ENCODE peak calls at places on chromosomes 1 and 21, in four cellular contexts. O is body of pancreas, S is heart left ventricle, D is transverse colon. P is an unnamed sample.
A peak's percentile ranks its signal among the peaks of the same experiment; 100 is the strongest.

GRCh38 chr1:77776007-77776725 is 3.3 kb upstream of the MIGA1 start:
- DNase-seq in O (no peak), S (no peak), D (no peak), P (no peak)

GRCh38 chr1:40001456-40001855 is 39.1 kb upstream of the CAP1 start:
- DNase-seq in O (no peak), S (no peak), D (no peak), P (no peak)

GRCh38 chr1:11174271-11174942 is 14.7 kb upstream of the ANGPTL7 start:
- DNase-seq in O (no peak), S (no peak), D (no peak), P (no peak)

GRCh38 chr1:77614037-77614436 is 68.4 kb downstream of the ZZZ3 start:
- DNase-seq in O (no peak), S (no peak), D (no peak), P (no peak)

GRCh38 chr1:159459551-159459950 is 20.0 kb downstream of the OR10J1 start:
- DNase-seq in O (no peak), S (no peak), D (no peak), P (no peak)

GRCh38 chr1:209560529-209560928 is 23.0 kb upstream of the CAMK1G start:
- DNase-seq in O (no peak), S (no peak), D (no peak), P (no peak)

GRCh38 chr1:67889940-67890567 is 56.8 kb upstream of the GNG12 start:
- DNase-seq in O (no peak), S (no peak), D (no peak), P (no peak)

GRCh38 chr1:115669002-115669673 is 27.4 kb downstream of the VANGL1 start:
- DNase-seq in O (no peak), S (no peak), D (no peak), P (no peak)

GRCh38 chr1:59678809-59679228 is 135.9 kb upstream of the HOOK1 start:
- DNase-seq in O (no peak), S (no peak), D (no peak), P (no peak)

GRCh38 chr1:85581138-85581801 is 709 bp downstream of the CCN1 start:
- DNase-seq in O (peak; percentile 83), S (peak; percentile 86), D (peak; percentile 80), P (peak; percentile 77)

GRCh38 chr1:197781998-197782718 is 6.9 kb upstream of the DENND1B start:
- DNase-seq in O (no peak), S (no peak), D (no peak), P (no peak)

GRCh38 chr1:211420389-211420788 is 71.6 kb downstream of the RD3 start:
- DNase-seq in O (no peak), S (no peak), D (no peak), P (no peak)

GRCh38 chr1:178746345-178746744 is 21.3 kb downstream of the RALGPS2 start:
- DNase-seq in O (no peak), S (no peak), D (no peak), P (no peak)

GRCh38 chr1:201737350-201738060 is 91.5 kb upstream of the IPO9 start:
- DNase-seq in O (no peak), S (peak; percentile 89), D (peak; percentile 30), P (peak; percentile 58)

GRCh38 chr1:173768206-173768605 is 53.4 kb downstream of the KLHL20 start:
- DNase-seq in O (no peak), S (no peak), D (no peak), P (no peak)

GRCh38 chr1:19073311-19074186 is 117.1 kb upstream of the IFFO2 start:
- DNase-seq in O (no peak), S (peak; percentile 74), D (no peak), P (no peak)

GRCh38 chr1:32138965-32139364 is 31.1 kb downstream of the KPNA6 start:
- DNase-seq in O (no peak), S (no peak), D (no peak), P (no peak)

GRCh38 chr1:23719162-23719820 is 24.0 kb upstream of the ELOA start:
- DNase-seq in O (peak; percentile 34), S (no peak), D (no peak), P (no peak)

GRCh38 chr21:26842976-26843911 is 2.0 kb downstream of the ADAMTS1 start:
- DNase-seq in O (peak; percentile 97), S (peak; percentile 96), D (peak; percentile 87), P (peak; percentile 95)

GRCh38 chr1:151520359-151520758 is 9.2 kb downstream of the CGN start:
- DNase-seq in O (no peak), S (no peak), D (no peak), P (no peak)

GRCh38 chr21:37225440-37225839 is 41.7 kb downstream of the VPS26C start:
- DNase-seq in O (no peak), S (no peak), D (no peak), P (no peak)

GRCh38 chr1:21622466-21623315 is 46.5 kb downstream of the RAP1GAP start:
- DNase-seq in O (peak; percentile 86), S (no peak), D (peak; percentile 71), P (no peak)

GRCh38 chr1:212212343-212212742 is 72.9 kb upstream of the PPP2R5A start:
- DNase-seq in O (no peak), S (no peak), D (no peak), P (no peak)

GRCh38 chr1:23591460-23592208 is 32.3 kb upstream of the ID3 start:
- DNase-seq in O (no peak), S (peak; percentile 27), D (no peak), P (no peak)

GRCh38 chr1:21687081-21687529 is 17.9 kb upstream of the RAP1GAP start:
- DNase-seq in O (no peak), S (no peak), D (no peak), P (no peak)

GRCh38 chr1:55727010-55727409 is 511.8 kb upstream of the USP24 start:
- DNase-seq in O (no peak), S (no peak), D (no peak), P (no peak)

GRCh38 chr1:24870551-24871195 is 59.4 kb downstream of the RUNX3 start:
- DNase-seq in O (no peak), S (no peak), D (no peak), P (no peak)

GRCh38 chr1:203589201-203589600 is 37.4 kb upstream of the ATP2B4 start:
- DNase-seq in O (no peak), S (no peak), D (no peak), P (no peak)

GRCh38 chr1:165257969-165258459 is 98.5 kb downstream of the LMX1A start:
- DNase-seq in O (peak; percentile 87), S (peak; percentile 74), D (peak; percentile 82), P (peak; percentile 30)

GRCh38 chr1:42999308-42999707 is 40.6 kb upstream of the SLC2A1 start:
- DNase-seq in O (no peak), S (no peak), D (no peak), P (no peak)

GRCh38 chr1:89483010-89483756 is 41.4 kb upstream of the LRRC8B start:
- DNase-seq in O (peak; percentile 87), S (peak; percentile 82), D (peak; percentile 79), P (peak; percentile 64)

GRCh38 chr1:102858695-102859094 is 249.6 kb downstream of the COL11A1 start:
- DNase-seq in O (no peak), S (no peak), D (no peak), P (no peak)

GRCh38 chr1:64357376-64357775 is 112.6 kb upstream of the CACHD1 start:
- DNase-seq in O (no peak), S (no peak), D (no peak), P (no peak)
- H3K4me3 ChIP-seq in O (no peak overlapping the region), S (no peak overlapping the region), D (no peak overlapping the region), P (no peak overlapping the region)

DNA sequence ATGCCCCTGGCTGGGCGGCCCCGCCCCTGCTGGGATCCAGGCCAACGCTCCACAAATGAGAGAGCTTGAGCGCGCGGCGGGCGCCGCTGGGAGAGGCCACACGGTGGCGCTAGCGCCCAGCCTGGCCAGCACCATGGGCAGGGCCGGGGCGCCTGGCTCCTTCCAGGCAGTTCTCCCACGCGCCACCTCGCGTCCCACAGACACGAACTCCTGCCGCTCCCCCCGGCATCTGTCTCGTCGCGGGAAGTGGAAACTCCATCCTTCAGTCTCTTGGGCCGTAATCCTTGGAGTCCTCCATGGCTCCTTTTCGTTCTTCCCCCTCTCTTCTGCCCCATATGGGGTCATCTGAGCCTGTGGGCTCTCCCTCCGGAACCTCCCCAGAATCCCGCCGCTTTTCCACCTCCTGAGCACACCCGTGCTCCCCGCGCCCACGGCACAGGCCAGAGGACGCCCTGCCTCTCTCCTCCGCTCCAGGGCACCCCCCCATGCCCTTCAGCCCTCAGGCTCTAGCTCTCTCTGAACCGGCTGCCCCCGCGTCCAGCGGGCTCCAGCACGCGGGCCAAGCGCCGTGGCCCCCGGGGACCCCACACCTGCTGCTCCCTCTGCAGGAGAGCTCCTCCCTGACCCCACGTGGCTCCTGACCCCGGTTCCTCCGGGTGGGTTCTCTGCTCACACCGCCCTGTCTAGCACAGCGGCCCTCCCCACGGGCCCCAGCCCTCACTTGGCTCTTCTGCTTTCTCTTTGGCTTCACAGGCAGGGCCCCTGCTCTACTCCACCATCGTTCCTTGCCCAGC is 31.9 kb upstream of the EDN2 start:
- DNase-seq in O (peak; percentile 97), S (peak; percentile 94), D (peak; percentile 93), P (peak; percentile 95)
- TF ChIP-seq POLR2A in O (no peak), S (peak; percentile 22), D (no peak), P (no peak)

GRCh38 chr1:66334311-66334710 is 199.6 kb upstream of the SGIP1 start:
- DNase-seq in O (no peak), S (no peak), D (no peak), P (no peak)

GRCh38 chr1:66331641-66332523 is 202.1 kb upstream of the SGIP1 start:
- DNase-seq in O (peak; percentile 46), S (peak; percentile 77), D (peak; percentile 64), P (peak; percentile 59)

GRCh38 chr1:66333463-66334232 is 200.3 kb upstream of the SGIP1 start:
- DNase-seq in O (no peak), S (peak; percentile 66), D (peak; percentile 28), P (no peak)

GRCh38 chr1:66330711-66331110 is 203.2 kb upstream of the SGIP1 start:
- DNase-seq in O (no peak), S (no peak), D (no peak), P (no peak)

GRCh38 chr1:66332524-66332853 is 201.5 kb upstream of the SGIP1 start:
- DNase-seq in O (no peak), S (no peak), D (no peak), P (no peak)
- H3K4me1 ChIP-seq in O (no peaks in the 10 kb centered on the region), S (peaks cover 53% of the 10 kb centered on the region), D (peaks cover 21% of the 10 kb centered on the region), P (no peaks in the 10 kb centered on the region)

DNA sequence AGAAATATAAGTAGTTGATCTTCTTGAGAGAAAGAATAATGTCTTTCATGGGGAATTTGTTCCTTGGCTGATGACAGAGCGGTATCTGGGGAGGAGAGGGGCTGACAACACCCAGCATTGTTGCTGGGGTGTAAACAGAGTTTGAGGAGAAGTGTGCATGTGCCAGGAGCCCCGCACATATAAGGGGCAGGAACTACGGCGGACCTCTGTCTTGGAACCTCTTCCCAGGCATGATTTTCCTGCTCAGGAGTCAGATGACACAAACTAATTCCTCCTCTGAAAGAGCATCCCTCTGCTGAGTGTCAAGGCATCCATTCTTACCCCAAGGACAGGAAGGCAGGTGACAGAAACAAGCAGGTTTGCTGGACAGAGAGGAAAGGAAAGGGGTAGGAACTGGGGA is 119.1 kb downstream of the TPTE start:
- DNase-seq in O (no peak), S (no peak), D (no peak), P (no peak)
- H3K4me3 ChIP-seq in O (no peak overlapping the region), S (no peak overlapping the region), D (no peak overlapping the region), P (no peak overlapping the region)

GRCh38 chr1:206770531-206771352 is at the start of gene IL19:
- DNase-seq in O (no peak), S (no peak), D (peak; percentile 18), P (no peak)
- TF ChIP-seq POLR2A in O (no peak), S (no peak), D (no peak), P (no peak)